ENCODE peak calls at places on chromosomes 12 and 14, in seven cellular contexts. Z is adipocyte; B is ovary; F is MM.1S; V is CD8-positive, alpha-beta memory T cell; P is endodermal cell; U is prostate gland. R is an unnamed sample. For H3K9me3, the result is how much of the 10 kb centered on the place peaks cover.

GRCh38 chr12:124898200-124898950 is 16.1 kb downstream of the UBC start:
- DNase-seq in U (peak), F (peak), V (peak), Z (no peak), B (peak), P (peak), R (peak)

GRCh38 chr14:100135073-100135472 is 24.4 kb downstream of the DEGS2 start:
- DNase-seq in V (no peak), Z (no peak), P (no peak), U (no peak), B (no peak), F (no peak), R (no peak)

GRCh38 chr12:131608740-131609665 is 101.9 kb upstream of the SFSWAP start:
- DNase-seq in F (no peak), P (peak), V (peak), U (peak), Z (peak), B (peak), R (peak)

GRCh38 chr14:67574806-67575205 is 25.3 kb downstream of the PIGH start:
- DNase-seq in B (no peak), Z (no peak), F (no peak), V (no peak), P (no peak), U (no peak), R (no peak)

GRCh38 chr12:39595923-39596322 is 23.7 kb downstream of the ABCD2 start:
- DNase-seq in U (no peak), Z (peak), P (no peak), V (no peak), F (no peak), B (no peak), R (no peak)

GRCh38 chr14:69315302-69315701 is 55.3 kb downstream of the GALNT16 start:
- DNase-seq in P (peak), V (no peak), Z (no peak), B (no peak), U (no peak), F (no peak), R (no peak)

GRCh38 chr12:42716521-42716920 is 127.0 kb upstream of the PRICKLE1 start:
- DNase-seq in U (no peak), F (no peak), Z (peak), V (no peak), P (no peak), B (no peak), R (no peak)

GRCh38 chr12:93440043-93440835 is 1.5 kb downstream of the UBE2N start:
- DNase-seq in U (no peak), Z (peak), B (no peak), F (no peak), V (no peak), P (no peak), R (no peak)

GRCh38 chr12:32843528-32844095 is 53.0 kb downstream of the PKP2 start:
- DNase-seq in V (no peak), F (no peak), P (no peak), B (no peak), Z (no peak), U (peak), R (no peak)

GRCh38 chr12:62075860-62076259 is 184.3 kb upstream of the USP15 start:
- DNase-seq in V (no peak), P (no peak), F (no peak), Z (no peak), U (no peak), B (no peak), R (no peak)

GRCh38 chr14:100049220-100049619 is 16.0 kb upstream of the EVL start:
- DNase-seq in F (no peak), V (no peak), U (no peak), B (no peak), P (no peak), Z (peak), R (no peak)

GRCh38 chr14:90532826-90533525 is 136.1 kb downstream of the CALM1 start:
- DNase-seq in B (no peak), P (no peak), V (no peak), F (no peak), U (no peak), Z (no peak), R (no peak)

GRCh38 chr12:105836235-105836634 is 302.5 kb downstream of the NUAK1 start:
- DNase-seq in F (no peak), P (no peak), V (no peak), B (no peak), Z (no peak), U (no peak), R (no peak)

GRCh38 chr14:21807975-21808374 is 134.4 kb upstream of the OR4E1 start:
- DNase-seq in B (no peak), F (no peak), V (no peak), P (peak), Z (no peak), U (no peak), R (no peak)

GRCh38 chr14:83162351-83162929 is 1628.8 kb upstream of the SEL1L start:
- DNase-seq in P (no peak), U (no peak), Z (no peak), B (no peak), F (no peak), V (no peak), R (no peak)

GRCh38 chr12:103884316-103884715 is 43.3 kb upstream of the NT5DC3 start:
- DNase-seq in V (peak), Z (peak), F (peak), P (no peak), B (peak), U (no peak), R (peak)

GRCh38 chr12:72995616-72996015 is 723.4 kb downstream of the TRHDE start:
- DNase-seq in U (no peak), V (no peak), F (no peak), P (no peak), B (no peak), Z (no peak), R (no peak)

GRCh38 chr14:76546426-76547221 is 170.7 kb downstream of the ESRRB start:
- DNase-seq in U (no peak), B (no peak), Z (no peak), P (peak), V (no peak), F (no peak), R (no peak)

GRCh38 chr14:68512088-68512487 is 280.8 kb downstream of the ZFP36L1 start:
- DNase-seq in Z (peak), B (no peak), V (no peak), F (no peak), P (no peak), U (no peak), R (no peak)

GRCh38 chr12:103966736-103967135 is 1.1 kb downstream of the TDG start:
- DNase-seq in V (no peak), Z (peak), F (no peak), B (no peak), U (no peak), P (no peak), R (no peak)

GRCh38 chr12:89832336-89832735 is 123.7 kb upstream of the ATP2B1 start:
- DNase-seq in P (no peak), B (no peak), U (no peak), F (no peak), Z (no peak), V (no peak), R (no peak)

DNA sequence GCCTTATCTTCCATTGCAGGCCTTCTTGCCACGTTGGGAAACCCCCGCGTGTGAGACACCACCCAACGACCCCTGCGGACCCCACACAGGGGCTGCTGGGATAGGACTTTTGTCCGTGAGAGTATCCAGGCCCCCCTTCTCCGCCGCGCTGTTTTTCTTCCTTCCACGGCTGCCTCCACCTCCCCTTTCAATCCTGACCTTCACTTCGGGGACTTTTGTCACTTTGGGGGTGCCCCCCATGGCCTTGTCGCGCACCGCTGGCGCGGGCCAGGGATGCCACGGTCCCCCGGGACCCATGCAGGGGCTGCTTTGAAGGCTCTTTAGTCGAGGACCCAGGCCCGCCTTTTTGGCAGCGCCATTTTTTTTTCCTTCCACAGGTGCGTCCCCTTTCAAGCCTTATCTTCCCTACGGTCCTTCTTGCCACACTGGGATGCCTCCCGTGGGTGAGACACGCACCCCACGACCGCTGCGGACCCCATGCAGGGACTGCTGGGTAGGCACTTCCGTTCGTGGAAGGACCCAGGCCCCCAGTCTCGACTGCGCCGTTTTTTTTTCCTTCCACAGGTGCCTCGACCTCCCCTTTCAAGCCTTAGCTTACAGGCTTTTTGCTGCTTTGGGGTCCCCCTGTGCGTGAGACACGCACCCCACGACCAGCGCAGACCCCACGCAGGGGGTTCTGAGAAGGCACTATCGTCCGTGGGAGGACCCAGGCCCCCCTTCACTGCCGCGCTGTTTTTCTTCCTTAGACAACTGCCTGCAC is 267.3 kb downstream of the ALG10 start:
- DNase-seq in V (no peak), Z (no peak), F (no peak), B (no peak), U (no peak), P (peak), R (no peak)
- H3K9me3 ChIP-seq in V (under half), Z (under half), F (under half), B (under half), U (under half), P (under half), R (under half)

DNA sequence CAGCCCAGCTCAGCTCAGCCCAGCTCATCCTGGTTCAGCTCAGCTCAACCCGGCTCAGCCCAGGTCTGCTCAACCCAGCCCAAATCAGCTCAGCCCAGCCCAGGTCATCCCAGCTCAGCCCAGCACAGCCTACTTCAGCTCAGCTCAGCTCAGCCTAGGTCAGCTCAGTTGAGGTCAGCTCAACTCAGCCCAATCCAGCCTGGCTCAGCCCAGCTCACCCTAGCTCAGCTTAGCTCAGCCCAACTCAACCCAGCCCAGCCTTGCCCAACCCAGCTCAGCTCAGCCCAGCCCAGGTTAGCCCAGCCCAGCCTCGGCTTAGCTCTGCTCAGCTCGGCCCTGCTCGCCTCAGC is 332.3 kb downstream of the TMEM121 start:
- DNase-seq in P (peak), F (peak), B (peak), V (no peak), U (no peak), Z (no peak), R (no peak)
- H3K9me3 ChIP-seq in P (half or more), F (under half), B (under half), V (under half), U (under half), Z (under half), R (under half)

DNA sequence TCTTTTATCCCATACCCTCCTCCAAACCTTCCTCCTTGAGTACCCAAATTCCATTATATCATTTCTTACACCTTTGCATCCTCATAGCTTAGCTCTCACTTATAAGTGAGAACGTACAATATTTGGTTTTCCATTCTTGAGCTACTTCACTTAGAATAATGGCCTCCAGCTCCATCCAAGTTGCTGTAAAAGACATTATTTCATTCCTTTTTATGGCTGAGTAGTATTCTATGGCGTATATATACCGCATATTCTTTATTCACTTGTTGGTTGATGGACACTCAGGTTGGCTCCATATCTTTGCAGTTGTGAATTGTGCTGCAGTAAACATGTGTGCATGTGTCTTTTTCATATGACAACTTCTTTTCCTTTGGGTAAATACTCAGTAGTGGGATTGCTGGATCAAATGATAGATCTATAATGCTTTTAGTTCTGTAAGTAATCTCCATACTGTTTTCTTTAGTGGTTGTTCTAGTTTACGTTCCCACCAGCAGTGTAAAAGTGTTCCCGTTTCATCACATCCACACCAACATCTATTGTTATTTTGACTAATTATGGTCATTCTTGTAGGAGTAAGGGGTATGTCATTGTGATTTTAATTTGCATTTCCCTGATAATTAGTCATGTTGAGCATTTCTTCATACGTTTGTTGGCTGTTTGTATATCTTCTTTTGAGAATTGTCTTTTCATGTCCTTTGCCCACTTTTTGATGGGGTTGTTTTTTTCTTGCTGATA is 10.1 kb downstream of the RAB21 start:
- DNase-seq in P (no peak), V (no peak), B (no peak), U (no peak), F (no peak), Z (no peak), R (no peak)
- H3K9me3 ChIP-seq in P (under half), V (under half), B (under half), U (under half), F (under half), Z (under half), R (under half)

GRCh38 chr12:34401659-34402227 is 379.4 kb downstream of the ALG10 start:
- DNase-seq in V (no peak), B (no peak), U (peak), Z (no peak), P (peak), F (no peak), R (peak)
- H3K9me3 ChIP-seq in V (under half), B (under half), U (under half), Z (under half), P (under half), F (under half), R (under half)

DNA sequence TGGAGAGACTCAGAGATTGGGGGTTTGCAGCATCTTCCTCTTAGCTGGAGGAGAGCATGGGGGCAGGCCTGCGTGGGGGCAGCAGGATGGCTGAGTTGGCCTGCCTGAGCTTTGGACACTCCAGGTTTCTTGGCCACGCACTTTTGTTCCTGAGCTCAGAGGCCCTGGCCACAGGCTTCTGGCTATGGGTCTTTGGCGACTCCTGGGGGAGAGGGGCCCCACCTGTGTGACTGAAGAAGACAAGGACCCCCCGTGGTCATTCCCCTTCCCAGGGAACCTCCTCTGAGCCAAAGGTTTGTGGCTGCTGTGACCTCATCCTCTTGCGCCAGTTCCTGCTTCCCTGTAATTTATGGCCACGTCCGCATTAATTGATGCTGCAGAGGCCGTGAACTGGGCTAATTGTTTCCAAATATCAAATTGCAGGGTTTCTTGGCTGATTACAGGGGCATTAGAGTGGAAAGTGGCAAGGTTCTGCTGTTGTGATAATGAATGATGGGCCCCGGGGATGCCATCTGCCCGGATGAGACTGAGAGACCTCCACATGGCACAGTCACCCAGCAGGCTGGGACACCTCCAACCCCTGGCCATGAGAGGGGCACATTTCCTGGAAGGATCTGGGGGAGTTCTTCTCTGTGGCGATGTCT is 27.6 kb upstream of the NOS1 start:
- DNase-seq in V (no peak), F (no peak), B (no peak), Z (no peak), U (no peak), P (no peak), R (no peak)
- H3K9me3 ChIP-seq in V (under half), F (under half), B (under half), Z (under half), U (under half), P (under half), R (under half)

GRCh38 chr12:34388636-34389377 is 366.5 kb downstream of the ALG10 start:
- DNase-seq in V (peak), Z (no peak), B (no peak), P (no peak), U (no peak), F (no peak), R (no peak)
- H3K9me3 ChIP-seq in V (under half), Z (under half), B (under half), P (under half), U (under half), F (under half), R (under half)

DNA sequence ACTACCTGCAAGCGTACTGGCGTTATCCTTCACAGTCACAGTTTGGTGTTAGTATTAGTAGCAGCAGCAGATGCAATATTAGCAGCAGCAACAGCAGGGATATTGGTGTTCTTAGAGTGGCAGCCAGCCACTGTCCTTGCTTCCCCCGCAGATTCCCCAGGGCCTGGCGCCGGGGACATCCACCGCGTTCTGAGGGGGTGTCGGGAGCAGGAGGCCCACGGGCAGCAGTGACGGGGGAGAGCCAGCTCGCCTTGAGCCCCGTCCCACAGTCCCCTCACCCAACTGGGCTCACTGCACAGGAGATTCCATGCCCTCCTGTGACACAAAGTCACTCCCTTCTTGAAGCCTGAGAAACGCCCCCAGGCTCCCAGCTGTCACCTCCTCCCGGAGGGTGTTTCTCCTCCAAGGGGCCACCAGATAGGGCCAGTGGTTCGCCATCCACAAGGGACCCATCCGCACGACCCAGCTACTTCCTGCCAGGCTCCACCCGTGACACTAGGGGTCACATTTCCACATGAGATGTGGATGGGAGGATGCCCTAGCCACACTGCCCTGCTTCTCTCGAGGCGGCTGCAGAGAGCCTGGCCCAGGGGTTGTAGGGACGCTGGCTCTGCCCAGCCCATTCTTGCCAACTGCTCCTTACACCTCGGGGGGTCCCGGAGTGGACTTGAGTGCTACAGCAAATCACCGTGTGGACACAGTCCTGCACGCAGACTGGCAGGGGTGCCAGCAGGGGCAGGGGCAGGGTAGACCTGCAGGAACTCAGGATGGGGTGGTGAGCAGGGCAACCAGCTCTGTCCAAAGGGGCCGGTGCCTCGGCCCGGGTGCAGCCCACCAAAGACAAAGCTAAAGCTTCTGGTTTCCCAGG is 123.2 kb downstream of the PIWIL1 start:
- DNase-seq in P (no peak), B (no peak), U (no peak), V (no peak), F (no peak), Z (no peak), R (no peak)
- H3K9me3 ChIP-seq in P (under half), B (under half), U (under half), V (under half), F (under half), Z (under half), R (under half)

GRCh38 chr14:101169267-101169666 is 265.7 kb upstream of the RTL1 start:
- DNase-seq in P (no peak), F (no peak), B (no peak), Z (no peak), U (no peak), V (no peak), R (no peak)
- H3K9me3 ChIP-seq in P (half or more), F (under half), B (under half), Z (under half), U (under half), V (under half), R (under half)

R was measured in T-helper 17 cell.